ENCODE peak calls at places on chromosomes 3 and 15, in five cellular contexts. U is stomach; X is left colon; E is AG09309; K is stimulated activated naive CD8-positive, alpha-beta T cell treated with anti-CD3 and anti-CD28 coated beads, Interleukin-15, Interleukin-2, amounts not matched to agents 100 U/mL and 50 U/mL, for 24 hours. P is an unnamed sample.
A peak's percentile ranks its signal among the peaks of the same experiment; 100 is the strongest.

GRCh38 chr15:31236184-31237041 is 90.2 kb upstream of the KLF13 start:
- DNase-seq in U (peak; percentile 66), X (peak; percentile 53), E (peak; percentile 88), K (no peak), P (no peak)

GRCh38 chr15:65033659-65034269 is 4.3 kb upstream of the MTFMT start:
- DNase-seq in U (no peak), X (no peak), E (no peak), K (peak; percentile 19), P (peak; percentile 59)

GRCh38 chr3:52531636-52532516 is 1.8 kb downstream of the NT5DC2 start:
- DNase-seq in U (peak; percentile 25), X (no peak), E (no peak), K (peak; percentile 13), P (no peak)

GRCh38 chr3:39435006-39435748 is 28.7 kb downstream of the RPSA start:
- DNase-seq in U (no peak), X (no peak), E (no peak), K (no peak), P (no peak)

GRCh38 chr15:31465083-31465955 is 138.7 kb downstream of the KLF13 start:
- DNase-seq in U (peak; percentile 45), X (peak; percentile 79), E (no peak), K (no peak), P (no peak)

GRCh38 chr3:42814914-42815507 is 5.8 kb downstream of the ACKR2 start:
- DNase-seq in U (no peak), X (no peak), E (no peak), K (no peak), P (no peak)

GRCh38 chr15:25780479-25781255 is 82.5 kb downstream of the ATP10A start:
- DNase-seq in U (no peak), X (peak; percentile 13), E (no peak), K (no peak), P (no peak)

GRCh38 chr3:58144478-58145142 is 66.2 kb downstream of the DNASE1L3 start:
- DNase-seq in U (no peak), X (no peak), E (no peak), K (no peak), P (no peak)

GRCh38 chr15:92810418-92811138 is 89.5 kb upstream of the CHD2 start:
- DNase-seq in U (no peak), X (peak; percentile 73), E (no peak), K (peak; percentile 72), P (peak; percentile 65)

GRCh38 chr3:30201715-30202114 is 404.7 kb upstream of the TGFBR2 start:
- DNase-seq in U (no peak), X (no peak), E (no peak), K (no peak), P (no peak)

GRCh38 chr15:79640206-79640605 is 208.1 kb downstream of the MINAR1 start:
- DNase-seq in U (peak; percentile 83), X (no peak), E (peak; percentile 50), K (no peak), P (no peak)

GRCh38 chr3:119580148-119580760 is 962 bp downstream of the ADPRH start:
- DNase-seq in U (no peak), X (no peak), E (no peak), K (no peak), P (no peak)

GRCh38 chr3:117287602-117288001 is 578.0 kb downstream of the TUSC7 start:
- DNase-seq in U (no peak), X (no peak), E (no peak), K (no peak), P (no peak)

GRCh38 chr15:100241572-100242479 is 99.9 kb downstream of the ADAMTS17 start:
- DNase-seq in U (no peak), X (no peak), E (no peak), K (no peak), P (no peak)

GRCh38 chr15:76059320-76060097 is at the start of gene TMEM266:
- DNase-seq in U (peak; percentile 43), X (no peak), E (no peak), K (peak; percentile 54), P (peak; percentile 27)

GRCh38 chr3:112585782-112586181 is 23.9 kb downstream of the SLC35A5 start:
- DNase-seq in U (no peak), X (no peak), E (no peak), K (no peak), P (no peak)

GRCh38 chr3:48119495-48120193 is 68.6 kb downstream of the CDC25A start:
- DNase-seq in U (peak; percentile 26), X (peak; percentile 27), E (no peak), K (no peak), P (no peak)

GRCh38 chr3:46276497-46277099 is 34.3 kb downstream of the CCR3 start:
- DNase-seq in U (peak; percentile 71), X (peak; percentile 61), E (no peak), K (peak; percentile 81), P (peak; percentile 89)

GRCh38 chr3:115671761-115672455 is 48.6 kb downstream of the GAP43 start:
- DNase-seq in U (no peak), X (no peak), E (no peak), K (no peak), P (no peak)

GRCh38 chr3:182412066-182412465 is 381.2 kb upstream of the ATP11B start:
- DNase-seq in U (no peak), X (no peak), E (no peak), K (no peak), P (no peak)

GRCh38 chr15:41969851-41970431 is 2.4 kb downstream of the EHD4 start:
- DNase-seq in U (peak; percentile 25), X (no peak), E (no peak), K (peak; percentile 33), P (peak; percentile 72)

GRCh38 chr15:100020181-100020580 is 286.9 kb upstream of the LYSMD4 start:
- DNase-seq in U (no peak), X (no peak), E (no peak), K (no peak), P (no peak)

GRCh38 chr15:40743921-40744809 is 10.9 kb downstream of the RMDN3 start:
- DNase-seq in U (no peak), X (no peak), E (no peak), K (peak; percentile 69), P (peak; percentile 85)

GRCh38 chr3:28171962-28172361 is 69.5 kb upstream of the CMC1 start:
- DNase-seq in U (no peak), X (no peak), E (no peak), K (no peak), P (no peak)

GRCh38 chr3:72903004-72903403 is 15.2 kb downstream of the GXYLT2 start:
- DNase-seq in U (no peak), X (no peak), E (peak; percentile 83), K (no peak), P (no peak)

GRCh38 chr3:28575748-28576589 is 227.3 kb upstream of the AZI2 start:
- DNase-seq in U (peak; percentile 25), X (no peak), E (no peak), K (no peak), P (no peak)

GRCh38 chr3:125310623-125311076 is 64.5 kb downstream of the ZNF148 start:
- DNase-seq in U (no peak), X (peak; percentile 27), E (no peak), K (peak; percentile 54), P (peak; percentile 73)

GRCh38 chr3:170558417-170558816 is 27.5 kb downstream of the SLC7A14 start:
- DNase-seq in U (no peak), X (no peak), E (no peak), K (no peak), P (no peak)

P was measured in activated CD8-positive, alpha-beta T cell treated with anti-CD3 and anti-CD28 coated beads, Interleukin-2, amount 10 ng/mL, durations not matched to agents 7 days and 5 days.